ENCODE peak calls at places on chromosome 10, in ten cellular contexts. G is K562; I is IMR-90; K is RWPE2; S is body of pancreas; N is thoracic aorta; M is iPS DF 6.9; B is CD8-positive, alpha-beta memory T cell; C is SJSA1; E is upper lobe of right lung. U is an unnamed sample.

GRCh38 chr10:16509996-16510395 is 11.7 kb downstream of the C1QL3 start:
- DNase-seq in K (no peak), G (no peak), B (no peak), S (no peak), E (no peak), I (peak; percentile 18), M (no peak), C (peak; percentile 33), N (no peak), U (no peak)

GRCh38 chr10:24814568-24815313 is 91.1 kb upstream of the ARHGAP21 start:
- DNase-seq in E (no peak), I (peak; percentile 62), M (no peak), B (no peak), N (no peak), S (no peak), G (no peak), K (peak; percentile 69), C (peak; percentile 36), U (peak; percentile 28)

GRCh38 chr10:89207801-89208551 is 859 bp upstream of the CH25H start:
- DNase-seq in C (no peak), I (no peak), N (no peak), B (no peak), G (no peak), E (peak; percentile 79), S (peak; percentile 41), K (no peak), M (no peak), U (peak; percentile 33)

GRCh38 chr10:36730316-36730715 is 395.1 kb upstream of the ANKRD30A start:
- DNase-seq in C (no peak), K (no peak), B (no peak), S (no peak), G (no peak), M (no peak), I (peak; percentile 35), E (no peak), N (no peak), U (no peak)

GRCh38 chr10:103512166-103512565 is 18.7 kb downstream of the NEURL1 start:
- DNase-seq in E (peak; percentile 26), B (no peak), N (no peak), G (no peak), K (no peak), S (no peak), M (no peak), I (no peak), C (no peak), U (no peak)

GRCh38 chr10:122499012-122499411 is 37.7 kb downstream of the HTRA1 start:
- DNase-seq in B (no peak), E (no peak), G (no peak), N (no peak), M (no peak), K (no peak), S (no peak), I (no peak), C (no peak), U (no peak)

GRCh38 chr10:63504145-63504881 is 16.9 kb upstream of the REEP3 start:
- DNase-seq in M (no peak), G (no peak), N (no peak), E (no peak), C (no peak), S (no peak), B (no peak), I (no peak), K (no peak), U (no peak)

GRCh38 chr10:53130337-53130736 is 357.8 kb upstream of the MBL2 start:
- DNase-seq in N (no peak), B (no peak), S (no peak), G (no peak), M (no peak), E (no peak), C (no peak), K (no peak), I (no peak), U (no peak)

GRCh38 chr10:124390788-124391187 is 27.9 kb downstream of the OAT start:
- DNase-seq in E (no peak), B (no peak), S (no peak), M (no peak), G (no peak), C (no peak), N (no peak), K (no peak), I (no peak), U (no peak)

GRCh38 chr10:124389613-124390361 is 28.9 kb downstream of the OAT start:
- DNase-seq in C (no peak), G (no peak), I (no peak), M (no peak), K (no peak), S (no peak), E (peak; percentile 50), B (no peak), N (no peak), U (no peak)

GRCh38 chr10:124388476-124388822 is 30.3 kb downstream of the OAT start:
- DNase-seq in B (no peak), N (no peak), S (no peak), K (no peak), G (no peak), E (no peak), I (no peak), M (no peak), C (no peak), U (no peak)

GRCh38 chr10:124387078-124387874 is 31.4 kb downstream of the OAT start:
- DNase-seq in B (no peak), K (peak; percentile 49), N (no peak), E (peak; percentile 53), S (no peak), I (no peak), C (no peak), M (no peak), G (no peak), U (no peak)

DNA sequence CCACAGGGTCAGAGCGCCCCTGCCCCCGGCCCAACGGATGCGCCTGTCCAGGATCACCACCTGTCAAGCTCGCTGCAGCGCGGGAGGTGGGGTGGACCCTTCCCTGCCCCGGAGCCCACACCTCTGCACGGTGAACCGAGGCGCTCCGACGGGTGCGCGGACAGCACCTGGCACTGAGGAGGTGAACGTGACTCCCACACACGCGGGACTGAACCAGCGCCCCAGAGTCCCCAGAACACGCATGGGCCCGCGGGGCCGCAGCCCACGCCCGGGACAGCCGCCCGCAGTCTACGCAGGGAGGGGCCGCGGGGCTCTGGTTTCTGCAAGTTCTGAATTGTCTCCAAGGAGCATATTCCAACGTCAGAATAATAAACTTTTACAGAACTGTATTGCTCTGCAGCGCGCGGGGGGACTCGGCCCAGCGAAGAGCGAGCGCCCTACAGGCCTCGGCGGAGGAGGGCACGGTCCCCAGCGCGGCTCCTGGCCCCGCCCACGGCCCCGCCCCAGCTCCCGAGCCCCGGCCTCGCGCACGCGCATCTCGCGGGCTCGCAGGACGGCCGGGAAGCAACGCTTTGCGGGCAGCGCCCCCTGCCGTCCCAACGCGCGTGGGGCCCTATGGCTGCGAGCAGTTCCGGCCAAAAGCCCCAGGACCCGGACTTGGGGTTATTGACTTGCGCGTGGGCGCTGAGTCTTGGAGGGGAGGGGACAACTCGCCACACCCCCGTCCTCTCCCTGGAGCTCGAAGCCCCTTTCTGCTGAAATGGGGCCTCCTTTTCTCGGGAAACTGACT is 29.7 kb downstream of the OAT start:
- DNase-seq in B (peak; percentile 92), M (peak; percentile 70), K (peak; percentile 81), C (peak; percentile 57), E (peak; percentile 95), G (peak; percentile 98), N (peak; percentile 24), S (peak; percentile 91), I (peak; percentile 71), U (peak; percentile 82)
- H3K4me3 ChIP-seq in B (peak overlapping the region; percentile 58), M (peak overlapping the region; percentile 33), K (peak overlapping the region; percentile 15), C (peak overlapping the region; percentile 8), E (peak overlapping the region; percentile 58), G (peak overlapping the region; percentile 21), N (peak overlapping the region; percentile 78), S (no peak overlapping the region), I (peak overlapping the region; percentile 26), U (peak overlapping the region; percentile 51)

GRCh38 chr10:69417542-69417941 is 824 bp upstream of the TACR2 start:
- DNase-seq in C (no peak), S (no peak), I (no peak), B (no peak), K (no peak), N (no peak), E (no peak), G (no peak), M (no peak), U (no peak)

GRCh38 chr10:69415049-69415448 is 1.7 kb downstream of the TACR2 start:
- DNase-seq in G (no peak), I (no peak), N (no peak), B (no peak), M (no peak), K (no peak), C (no peak), E (no peak), S (no peak), U (no peak)

GRCh38 chr10:69418052-69418752 is 1.5 kb upstream of the TACR2 start:
- DNase-seq in G (no peak), S (no peak), N (no peak), I (no peak), B (no peak), C (no peak), M (no peak), E (no peak), K (no peak), U (peak; percentile 62)

GRCh38 chr10:69415951-69416350 is 767 bp downstream of the TACR2 start:
- DNase-seq in C (no peak), K (no peak), M (no peak), E (no peak), B (no peak), N (no peak), S (no peak), I (no peak), G (no peak), U (no peak)

DNA sequence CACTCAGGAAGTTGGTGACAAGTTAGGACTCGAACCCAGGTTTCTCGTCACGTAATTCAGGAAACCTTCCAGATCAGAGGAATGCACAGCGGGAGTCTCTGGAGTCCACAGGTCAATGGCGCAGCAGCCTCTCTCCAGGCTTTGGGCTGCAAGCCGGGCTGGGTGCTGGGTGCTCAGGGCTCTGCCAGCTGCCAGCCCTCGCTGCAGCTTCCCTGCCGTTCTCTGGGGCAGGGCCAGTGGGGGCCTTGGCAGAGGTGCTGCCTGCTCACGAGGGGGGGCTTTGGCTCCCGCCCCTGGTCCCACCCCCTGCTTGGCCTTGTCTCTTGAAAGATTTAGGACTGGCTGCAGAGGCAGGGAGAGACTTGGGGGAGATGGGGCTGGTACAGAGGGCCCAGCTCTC is at the start of gene TACR2:
- DNase-seq in N (no peak), S (no peak), M (no peak), E (no peak), C (no peak), K (no peak), B (no peak), G (no peak), I (no peak), U (no peak)
- H3K4me3 ChIP-seq in N (no peak within 1 kb of the TSS), S (no peak within 1 kb of the TSS), M (no peak within 1 kb of the TSS), E (no peak within 1 kb of the TSS), C (no peak within 1 kb of the TSS), K (no peak within 1 kb of the TSS), B (no peak within 1 kb of the TSS), G (no peak within 1 kb of the TSS), I (no peak within 1 kb of the TSS), U (no peak within 1 kb of the TSS)

GRCh38 chr10:93073539-93074136 is at the start of gene CYP26A1:
- DNase-seq in I (no peak), M (no peak), N (no peak), S (no peak), C (peak; percentile 33), K (no peak), G (peak; percentile 40), B (no peak), E (no peak), U (no peak)

GRCh38 chr10:93074597-93075368 is 1.1 kb downstream of the CYP26A1 start:
- DNase-seq in M (no peak), I (no peak), N (no peak), C (no peak), S (no peak), G (no peak), K (no peak), E (no peak), B (no peak), U (no peak)

GRCh38 chr10:93076871-93077270 is 3.2 kb downstream of the CYP26A1 start:
- DNase-seq in B (no peak), C (peak; percentile 66), I (no peak), K (no peak), S (no peak), E (no peak), N (no peak), G (no peak), M (no peak), U (no peak)

GRCh38 chr10:93074137-93074596 is 474 bp downstream of the CYP26A1 start:
- DNase-seq in B (no peak), M (no peak), C (peak; percentile 42), N (no peak), E (no peak), I (no peak), G (no peak), K (no peak), S (no peak), U (no peak)

DNA sequence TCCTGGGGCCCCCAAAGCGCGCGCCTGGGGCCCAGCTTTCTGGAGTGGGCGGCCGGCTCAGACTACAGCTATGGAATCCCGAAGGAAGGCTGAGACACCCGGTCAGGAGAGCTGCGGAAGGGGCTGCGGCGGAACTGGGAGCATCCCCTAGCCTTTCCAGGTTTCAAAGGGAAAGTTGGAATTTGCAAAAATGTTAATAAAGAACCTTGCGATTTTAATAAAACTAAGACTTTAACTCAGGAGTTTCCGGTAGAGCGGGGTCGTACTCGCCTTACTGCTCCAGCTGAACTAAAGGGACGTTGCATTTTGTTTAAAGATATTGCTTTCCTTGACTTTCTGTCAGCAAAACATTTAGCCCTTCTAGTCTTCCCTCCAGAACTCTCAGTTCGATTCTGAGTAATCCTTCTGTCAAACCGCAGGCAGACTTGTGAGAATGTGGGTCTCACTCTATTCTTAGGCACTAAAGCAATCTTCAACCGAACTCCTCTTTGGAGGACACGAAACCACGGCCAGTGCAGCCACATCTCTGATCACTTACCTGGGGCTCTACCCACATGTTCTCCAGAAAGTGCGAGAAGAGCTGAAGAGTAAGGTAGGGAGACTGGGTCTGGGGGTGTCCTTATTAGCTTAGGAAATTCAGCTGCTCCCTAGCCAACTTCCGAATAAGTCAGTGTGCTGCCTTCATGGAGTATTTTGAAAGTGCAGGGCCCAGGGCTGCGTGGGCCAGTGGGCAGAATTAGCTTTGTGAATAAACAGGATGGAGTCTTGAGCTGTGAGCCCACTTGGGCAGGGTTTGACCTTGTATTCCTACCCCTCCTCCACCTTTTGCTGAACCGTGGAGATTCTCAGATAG is 1.9 kb downstream of the CYP26A1 start:
- DNase-seq in B (no peak), M (no peak), K (no peak), N (no peak), G (no peak), C (no peak), E (no peak), S (no peak), I (no peak), U (no peak)
- H3K4me3 ChIP-seq in B (no peak overlapping the region), M (peak overlapping the region; percentile 38), K (no peak overlapping the region), N (no peak overlapping the region), G (no peak overlapping the region), C (no peak overlapping the region), E (no peak overlapping the region), S (no peak overlapping the region), I (no peak overlapping the region), U (no peak overlapping the region)

GRCh38 chr10:104584541-104584940 is 56.5 kb upstream of the SORCS3 start:
- DNase-seq in I (no peak), M (no peak), E (no peak), B (no peak), G (no peak), C (no peak), K (no peak), N (no peak), S (no peak), U (no peak)
- H3K4me3 ChIP-seq in I (no peak overlapping the region), M (no peak overlapping the region), E (no peak overlapping the region), B (no peak overlapping the region), G (no peak overlapping the region), C (no peak overlapping the region), K (no peak overlapping the region), N (no peak overlapping the region), S (no peak overlapping the region), U (no peak overlapping the region)